ENCODE peak calls at places on chromosomes 11 and 22, in seven cellular contexts. I is H1, J is H9, Y is neuronal stem cell, S is mesenchymal stem cell, D is IMR-90, N is trophoblast cell. E is an unnamed sample.

GRCh38 chr22:33896154-33896800 is 24.0 kb downstream of the LARGE1 start:
- DNase-seq in I (no peak), J (no peak), Y (no peak), S (no peak), D (no peak), N (no peak), E (no peak)

GRCh38 chr11:12005476-12005875 is 3.0 kb downstream of the DKK3 start:
- DNase-seq in I (no peak), J (no peak), Y (no peak), S (peak; percentile 85), D (peak; percentile 89), N (no peak), E (no peak)

GRCh38 chr11:78414321-78415051 is 3.1 kb downstream of the GAB2 start:
- DNase-seq in I (no peak), J (no peak), Y (no peak), S (peak; percentile 40), D (peak; percentile 43), N (peak; percentile 50), E (peak; percentile 23)

GRCh38 chr11:1053121-1053901 is 16.8 kb upstream of the MUC6 start:
- DNase-seq in I (no peak), J (no peak), Y (no peak), S (no peak), D (no peak), N (no peak), E (no peak)

GRCh38 chr11:125128450-125128849 is 17.0 kb upstream of the TMEM218 start:
- DNase-seq in I (no peak), J (no peak), Y (no peak), S (peak; percentile 34), D (peak; percentile 93), N (no peak), E (no peak)

GRCh38 chr11:47295385-47295784 is 25.5 kb downstream of the MADD start:
- DNase-seq in I (no peak), J (no peak), Y (no peak), S (no peak), D (no peak), N (no peak), E (no peak)

GRCh38 chr11:86249307-86250098 is 5.0 kb downstream of the EED start:
- DNase-seq in I (no peak), J (no peak), Y (no peak), S (no peak), D (no peak), N (no peak), E (peak; percentile 70)

GRCh38 chr11:47272706-47273105 is 2.8 kb downstream of the MADD start:
- DNase-seq in I (no peak), J (no peak), Y (no peak), S (peak; percentile 50), D (peak; percentile 30), N (no peak), E (no peak)

GRCh38 chr11:27820249-27820648 is 120.0 kb upstream of the BDNF start:
- DNase-seq in I (no peak), J (no peak), Y (no peak), S (no peak), D (peak; percentile 68), N (no peak), E (no peak)

GRCh38 chr22:32760396-32760795 is 41.1 kb upstream of the TIMP3 start:
- DNase-seq in I (no peak), J (no peak), Y (no peak), S (no peak), D (no peak), N (no peak), E (no peak)

GRCh38 chr11:32184057-32185055 is 93.5 kb downstream of the RCN1 start:
- DNase-seq in I (no peak), J (no peak), Y (no peak), S (no peak), D (no peak), N (no peak), E (no peak)

GRCh38 chr11:44747836-44748235 is 21.1 kb downstream of the TSPAN18 start:
- DNase-seq in I (no peak), J (peak; percentile 14), Y (no peak), S (no peak), D (no peak), N (no peak), E (no peak)

GRCh38 chr11:18706330-18707243 is 8.0 kb downstream of the TMEM86A start:
- DNase-seq in I (no peak), J (no peak), Y (no peak), S (no peak), D (no peak), N (peak; percentile 42), E (no peak)

GRCh38 chr11:63854696-63855095 is 15.8 kb downstream of the MARK2 start:
- DNase-seq in I (no peak), J (no peak), Y (no peak), S (no peak), D (no peak), N (no peak), E (no peak)

GRCh38 chr11:216081-216974 is 8.8 kb downstream of the RIC8A start:
- DNase-seq in I (no peak), J (peak; percentile 12), Y (no peak), S (peak; percentile 62), D (no peak), N (no peak), E (no peak)

GRCh38 chr22:25067851-25068421 is 115.4 kb downstream of the KIAA1671 start:
- DNase-seq in I (no peak), J (no peak), Y (no peak), S (no peak), D (no peak), N (no peak), E (no peak)

GRCh38 chr11:47244664-47245350 is 3.8 kb downstream of the ACP2 start:
- DNase-seq in I (no peak), J (no peak), Y (no peak), S (peak; percentile 42), D (no peak), N (peak; percentile 47), E (no peak)

GRCh38 chr22:42500164-42500835 is 19.3 kb downstream of the RRP7A start:
- DNase-seq in I (peak; percentile 98), J (peak; percentile 96), Y (peak; percentile 65), S (peak; percentile 61), D (peak; percentile 35), N (peak; percentile 88), E (peak; percentile 91)

GRCh38 chr11:130215531-130216220 is 56.1 kb downstream of the ST14 start:
- DNase-seq in I (peak; percentile 43), J (no peak), Y (no peak), S (no peak), D (no peak), N (no peak), E (no peak)

GRCh38 chr22:20187777-20188566 is 37.1 kb upstream of the CCDC188 start:
- DNase-seq in I (no peak), J (no peak), Y (no peak), S (no peak), D (no peak), N (no peak), E (no peak)

GRCh38 chr22:33126881-33127280 is 68.7 kb upstream of the SYN3 start:
- DNase-seq in I (no peak), J (peak; percentile 38), Y (peak; percentile 23), S (no peak), D (no peak), N (peak; percentile 58), E (peak; percentile 76)

DNA sequence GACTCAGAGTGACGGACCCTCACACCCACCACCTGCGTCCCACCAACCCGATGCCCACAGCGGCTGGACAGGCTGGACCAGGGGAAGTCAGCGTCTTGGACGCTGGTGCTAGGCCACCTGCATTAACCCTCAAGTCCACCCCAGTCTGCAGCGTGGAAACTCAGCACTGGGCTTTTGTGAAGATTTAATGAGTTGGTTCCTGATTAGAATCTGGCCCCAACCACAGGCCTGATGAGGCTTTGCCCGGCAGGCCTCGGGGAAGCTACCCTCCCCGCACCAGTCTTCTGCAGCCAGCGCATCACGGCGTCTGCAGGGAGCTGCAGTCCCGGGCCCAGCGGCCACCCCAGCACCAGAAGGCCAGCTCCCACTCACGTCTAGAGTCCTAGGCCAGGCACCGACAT is 101.0 kb downstream of the BRD1 start:
- DNase-seq in I (no peak), J (no peak), Y (no peak), S (no peak), D (no peak), N (no peak), E (no peak)
- H2BK5ac ChIP-seq in I (no peak overlapping the region), J (no peak overlapping the region), Y (peak overlapping the region; percentile 19), S (no peak overlapping the region), D (no peak overlapping the region), N (no peak overlapping the region), E (no peak overlapping the region)

GRCh38 chr22:23524226-23524625 is 55.9 kb downstream of the IGLL1 start:
- DNase-seq in I (no peak), J (no peak), Y (no peak), S (no peak), D (no peak), N (no peak), E (no peak)
- H3K79me1 ChIP-seq in I (no peaks in the 10 kb centered on the region), J (no peaks in the 10 kb centered on the region), Y (peaks cover 1% of the 10 kb centered on the region), S (no peaks in the 10 kb centered on the region), D (no peaks in the 10 kb centered on the region), N (peaks cover 50% of the 10 kb centered on the region), E (no peaks in the 10 kb centered on the region)

GRCh38 chr11:103903621-103904323 is 132.7 kb upstream of the DDI1 start:
- DNase-seq in I (no peak), J (no peak), Y (no peak), S (no peak), D (no peak), N (no peak), E (no peak)
- H3K23ac ChIP-seq in I (no peak overlapping the region), J (no peak overlapping the region), Y (no peak overlapping the region), S (no peak overlapping the region), D (no peak overlapping the region), N (no peak overlapping the region), E (no peak overlapping the region)

GRCh38 chr22:27327497-27327896 is 474.1 kb downstream of the MN1 start:
- DNase-seq in I (peak; percentile 29), J (no peak), Y (no peak), S (no peak), D (no peak), N (no peak), E (no peak)
- H2BK5ac ChIP-seq in I (no peak overlapping the region), J (no peak overlapping the region), Y (no peak overlapping the region), S (no peak overlapping the region), D (no peak overlapping the region), N (no peak overlapping the region), E (no peak overlapping the region)

DNA sequence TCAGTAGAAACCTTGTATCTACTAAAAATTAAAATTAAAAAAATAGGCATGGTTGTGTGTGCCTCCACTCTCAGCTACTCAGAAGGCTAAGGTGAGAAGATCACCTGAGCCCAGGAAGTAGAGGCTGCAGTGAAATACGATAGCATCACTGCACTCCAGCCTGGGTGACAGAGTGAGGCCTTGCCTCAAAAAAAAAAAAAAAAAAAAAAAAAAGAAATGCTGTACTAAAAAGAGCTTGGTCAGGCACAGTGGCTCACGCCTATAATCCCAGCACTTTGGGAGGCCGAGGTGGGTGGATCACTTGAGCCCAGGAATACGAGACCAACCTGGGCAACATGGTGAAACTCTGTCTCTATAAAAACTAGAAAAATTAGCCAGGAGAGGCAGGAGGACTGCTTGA is 36.5 kb downstream of the SBF2 start:
- DNase-seq in I (no peak), J (peak; percentile 30), Y (no peak), S (no peak), D (no peak), N (no peak), E (peak; percentile 35)
- H3K79me1 ChIP-seq in I (no peaks in the 10 kb centered on the region), J (peaks cover 2% of the 10 kb centered on the region), Y (no peaks in the 10 kb centered on the region), S (peaks cover 17% of the 10 kb centered on the region), D (peaks cover 61% of the 10 kb centered on the region), N (no peaks in the 10 kb centered on the region), E (peaks cover 3% of the 10 kb centered on the region)